ENCODE peak calls at places on chromosomes 6 and 20, in seven cellular contexts. L is amniotic stem cell, T is GM23338, V is coronary artery, E is amniotic epithelial cell, Z is RCC 7860, O is cardiac fibroblast. K is an unnamed sample.

GRCh38 chr20:38883081-38883980 is 42.9 kb upstream of the FAM83D start:
- DNase-seq in V (no peak), T (no peak), E (no peak), O (peak), Z (no peak), L (no peak), K (no peak)

GRCh38 chr6:138219901-138220300 is 1.6 kb upstream of the PBOV1 start:
- DNase-seq in V (no peak), Z (no peak), T (no peak), O (no peak), E (no peak), L (no peak), K (no peak)

GRCh38 chr6:25774120-25774730 is 19.7 kb downstream of the SLC17A4 start:
- DNase-seq in T (no peak), Z (no peak), V (no peak), L (no peak), O (no peak), E (no peak), K (no peak)

GRCh38 chr6:6725120-6725833 is 136.8 kb downstream of the LY86 start:
- DNase-seq in L (no peak), T (peak), E (no peak), Z (no peak), V (no peak), O (no peak), K (no peak)

GRCh38 chr6:69866351-69867074 is at the start of gene COL19A1:
- DNase-seq in O (peak), Z (no peak), V (no peak), T (peak), L (no peak), E (no peak), K (no peak)

GRCh38 chr6:84976516-84977420 is 212.4 kb upstream of the TBX18 start:
- DNase-seq in V (no peak), T (no peak), O (peak), E (no peak), L (no peak), Z (no peak), K (no peak)

GRCh38 chr6:44851176-44851575 is 463.7 kb downstream of the CDC5L start:
- DNase-seq in Z (no peak), T (no peak), O (peak), L (no peak), E (peak), V (no peak), K (no peak)

GRCh38 chr20:9427977-9428607 is 86.3 kb upstream of the LAMP5 start:
- DNase-seq in O (no peak), T (no peak), V (no peak), E (no peak), L (no peak), Z (no peak), K (no peak)

GRCh38 chr20:56515657-56516381 is 8.7 kb upstream of the FAM209A start:
- DNase-seq in Z (no peak), V (no peak), E (peak), L (no peak), T (no peak), O (peak), K (no peak)

GRCh38 chr6:143594647-143595046 is 83.1 kb upstream of the PHACTR2 start:
- DNase-seq in T (no peak), Z (no peak), O (no peak), L (no peak), V (no peak), E (peak), K (no peak)

GRCh38 chr20:31720486-31721407 is 1.9 kb downstream of the BCL2L1 start:
- DNase-seq in Z (peak), E (no peak), O (no peak), T (peak), V (no peak), L (no peak), K (no peak)

GRCh38 chr6:43510827-43511163 is 649 bp upstream of the LRRC73 start:
- DNase-seq in L (no peak), E (no peak), Z (no peak), V (no peak), T (no peak), O (no peak), K (no peak)

GRCh38 chr20:44231713-44232468 is 15.2 kb upstream of the GDAP1L1 start:
- DNase-seq in O (no peak), L (no peak), E (no peak), V (no peak), T (peak), Z (no peak), K (no peak)

GRCh38 chr6:87200469-87201174 is 45.3 kb downstream of the ZNF292 start:
- DNase-seq in O (peak), L (no peak), E (peak), Z (no peak), T (no peak), V (no peak), K (no peak)

GRCh38 chr6:166587631-166588413 is 1.3 kb upstream of the RAMACL start:
- DNase-seq in V (no peak), Z (no peak), L (no peak), E (no peak), O (no peak), T (no peak), K (no peak)

GRCh38 chr20:38722708-38723068 is 1.6 kb upstream of the SLC32A1 start:
- DNase-seq in L (no peak), Z (no peak), T (peak), V (no peak), E (no peak), O (no peak), K (no peak)

GRCh38 chr20:32972181-32973076 is 31.8 kb downstream of the SUN5 start:
- DNase-seq in L (no peak), E (no peak), V (peak), Z (no peak), O (no peak), T (peak), K (peak)

GRCh38 chr20:50558483-50558925 is 48.3 kb downstream of the PTPN1 start:
- DNase-seq in V (no peak), T (no peak), L (peak), E (peak), Z (peak), O (peak), K (no peak)

GRCh38 chr6:11432091-11432490 is 105.5 kb upstream of the TMEM170B start:
- DNase-seq in T (no peak), L (no peak), Z (no peak), E (peak), O (no peak), V (no peak), K (no peak)

GRCh38 chr6:5302220-5302946 is 41.1 kb downstream of the FARS2 start:
- DNase-seq in E (no peak), T (no peak), L (no peak), V (no peak), O (no peak), Z (no peak), K (peak)

GRCh38 chr6:16849280-16850210 is 88.3 kb upstream of the ATXN1 start:
- DNase-seq in V (no peak), O (peak), Z (peak), L (peak), T (peak), E (peak), K (no peak)

GRCh38 chr6:132525866-132526265 is 12.2 kb upstream of the TAAR9 start:
- DNase-seq in Z (no peak), L (no peak), T (no peak), E (no peak), V (no peak), O (no peak), K (no peak)

GRCh38 chr6:37289931-37290330 is 32.0 kb upstream of the TMEM217 start:
- DNase-seq in O (no peak), V (no peak), Z (no peak), T (no peak), L (no peak), E (no peak), K (no peak)

GRCh38 chr6:84457276-84457675 is 229.8 kb upstream of the CEP162 start:
- DNase-seq in Z (no peak), O (peak), T (no peak), L (no peak), V (no peak), E (no peak), K (no peak)

GRCh38 chr6:119881416-119881815 is 531.9 kb upstream of the MAN1A1 start:
- DNase-seq in L (no peak), E (peak), O (peak), V (no peak), Z (no peak), T (no peak), K (no peak)

GRCh38 chr6:110509617-110510231 is 33.3 kb upstream of the SLC22A16 start:
- DNase-seq in V (no peak), O (peak), E (peak), T (no peak), L (no peak), Z (peak), K (no peak)

GRCh38 chr6:43276180-43277082 is 21.6 kb upstream of the SLC22A7 start:
- DNase-seq in V (no peak), T (peak), E (peak), L (no peak), O (no peak), Z (no peak), K (no peak)

GRCh38 chr6:137234505-137234863 is 15.3 kb upstream of the IFNGR1 start:
- DNase-seq in O (no peak), V (no peak), E (no peak), Z (no peak), L (no peak), T (no peak), K (peak)

GRCh38 chr6:109795994-109796555 is 105.0 kb downstream of the FIG4 start:
- DNase-seq in L (no peak), O (peak), T (no peak), V (no peak), Z (no peak), E (no peak), K (no peak)

GRCh38 chr20:32510120-32510600 is 75.0 kb downstream of the NOL4L start:
- DNase-seq in Z (no peak), V (no peak), O (no peak), T (no peak), L (no peak), E (no peak), K (no peak)

GRCh38 chr6:13573669-13574110 is 711 bp upstream of the SIRT5 start:
- DNase-seq in O (peak), Z (peak), T (peak), V (no peak), E (peak), L (no peak), K (no peak)

GRCh38 chr6:16305246-16305725 is 66.9 kb downstream of the GMPR start:
- DNase-seq in L (no peak), O (no peak), T (no peak), Z (no peak), E (no peak), V (no peak), K (no peak)

GRCh38 chr6:109793793-109794192 is 102.7 kb downstream of the FIG4 start:
- DNase-seq in L (peak), T (no peak), Z (peak), O (peak), E (peak), V (no peak), K (no peak)

GRCh38 chr20:12049125-12049524 is 131.4 kb downstream of the BTBD3 start:
- DNase-seq in E (peak), V (no peak), Z (no peak), T (no peak), O (peak), L (no peak), K (no peak)

GRCh38 chr6:87154641-87155271 is 609 bp upstream of the ZNF292 start:
- DNase-seq in E (peak), T (peak), O (peak), L (peak), V (no peak), Z (peak), K (no peak)

GRCh38 chr6:36759177-36759757 is 61.6 kb downstream of the RAB44 start:
- DNase-seq in L (peak), V (peak), E (peak), O (peak), Z (peak), T (peak), K (peak)

GRCh38 chr6:87747646-87748045 is 45.6 kb upstream of the AKIRIN2 start:
- DNase-seq in L (no peak), Z (no peak), V (no peak), E (no peak), O (no peak), T (no peak), K (no peak)

GRCh38 chr20:1489764-1490436 is 1.3 kb downstream of the SIRPB2 start:
- DNase-seq in V (peak), O (no peak), E (no peak), L (no peak), Z (no peak), T (no peak), K (peak)

K was measured in esophagus muscularis mucosa.